ENCODE peak calls at places on chromosomes 1 and 21, in four cellular contexts. T is ureter; G is activated CD4-positive, alpha-beta T cell treated with anti-CD3 and anti-CD28 coated beads, Interleukin-2, amount 10 ng/mL, durations not matched to agents 7 days and 5 days; U is stimulated activated CD8-positive, alpha-beta memory T cell treated with anti-CD3 and anti-CD28 coated beads, Interleukin-7, amount 100 ng/mL, for 24 hours. Z is an unnamed sample.

GRCh38 chr1:205491794-205492193 is 12.7 kb upstream of the CDK18 start:
- DNase-seq in T (no peak), G (no peak), U (no peak), Z (no peak)

GRCh38 chr1:35797380-35797779 is 10.4 kb upstream of the AGO4 start:
- DNase-seq in T (no peak), G (no peak), U (no peak), Z (no peak)

GRCh38 chr21:44612029-44612486 is at the start of gene KRTAP10-8:
- DNase-seq in T (no peak), G (no peak), U (no peak), Z (no peak)

GRCh38 chr21:33069994-33070811 is at the start of gene OLIG1:
- DNase-seq in T (no peak), G (peak), U (no peak), Z (no peak)

GRCh38 chr1:172977296-172978027 is 73.3 kb downstream of the TNFSF18 start:
- DNase-seq in T (no peak), G (no peak), U (no peak), Z (no peak)

GRCh38 chr1:40806724-40807675 is 23.4 kb downstream of the KCNQ4 start:
- DNase-seq in T (peak), G (no peak), U (no peak), Z (no peak)

GRCh38 chr1:200739499-200740290 is 1.0 kb downstream of the CAMSAP2 start:
- DNase-seq in T (peak), G (no peak), U (no peak), Z (peak)

GRCh38 chr1:32345289-32345827 is 9.3 kb upstream of the MARCKSL1 start:
- DNase-seq in T (no peak), G (no peak), U (no peak), Z (peak)

Z was measured in HT1080.